ENCODE peak calls at places on chromosomes 13 and 19, in ten cellular contexts. O is C1 segment of cervical spinal cord, S is OCI-M1, N is M059J, Q is dermis blood vessel endothelial cell, D is putamen, V is NCI-H748 treated with DMSO at 0.1 percent for 48 hours, F is ACHN, J is GM12864, A is nucleus accumbens. L is an unnamed sample.

GRCh38 chr19:46372901-46373572 is 26.1 kb downstream of the PPP5C start:
- DNase-seq in O (no peak), S (no peak), N (peak), Q (peak), D (no peak), V (no peak), F (peak), J (no peak), A (no peak), L (no peak)

GRCh38 chr13:94707400-94708021 is 4.8 kb downstream of the SOX21 start:
- DNase-seq in O (peak), S (peak), N (no peak), Q (no peak), D (no peak), V (peak), F (no peak), J (no peak), A (peak), L (no peak)

GRCh38 chr19:6047741-6048231 is 62.5 kb downstream of the RFX2 start:
- DNase-seq in O (no peak), S (peak), N (peak), Q (peak), D (no peak), V (peak), F (peak), J (no peak), A (no peak), L (peak)

GRCh38 chr13:29582171-29582570 is 13.3 kb downstream of the SLC7A1 start:
- DNase-seq in O (no peak), S (peak), N (no peak), Q (no peak), D (no peak), V (no peak), F (no peak), J (no peak), A (no peak), L (no peak)

GRCh38 chr19:14515501-14516047 is 2.6 kb downstream of the DNAJB1 start:
- DNase-seq in O (no peak), S (no peak), N (no peak), Q (no peak), D (no peak), V (no peak), F (no peak), J (no peak), A (no peak), L (no peak)

GRCh38 chr13:24916464-24916863 is 152.5 kb downstream of the RNF17 start:
- DNase-seq in O (no peak), S (peak), N (no peak), Q (no peak), D (no peak), V (no peak), F (no peak), J (no peak), A (no peak), L (no peak)

GRCh38 chr19:40217027-40217810 is 965 bp downstream of the TTC9B start:
- DNase-seq in O (no peak), S (no peak), N (no peak), Q (no peak), D (no peak), V (peak), F (no peak), J (no peak), A (no peak), L (peak)

GRCh38 chr13:67857581-67858310 is 627.6 kb upstream of the PCDH9 start:
- DNase-seq in O (no peak), S (no peak), N (no peak), Q (no peak), D (no peak), V (no peak), F (no peak), J (no peak), A (no peak), L (no peak)

GRCh38 chr19:32291876-32292275 is 53.5 kb upstream of the ZNF507 start:
- DNase-seq in O (no peak), S (no peak), N (no peak), Q (no peak), D (no peak), V (no peak), F (no peak), J (no peak), A (no peak), L (no peak)

L was measured in kidney tubule cell.